ENCODE peak calls at places on chromosomes 5 and 9, in seven cellular contexts. A is Caki2; O is stimulated activated CD8-positive, alpha-beta memory T cell treated with anti-CD3 and anti-CD28 coated beads, Interleukin-2, amount 100 ng/mL, for 48 hours; W is G401; P is GM03348; Q is NK-92 treated with Interleukin-12 subunit alpha and Interleukin-12 subunit beta, amount 100 ng/mL, for 24 hours; F is NCI-H1694. K is an unnamed sample.

GRCh38 chr9:122940603-122941559 is at the start of gene RABGAP1:
- DNase-seq in A (peak; percentile 94), O (peak; percentile 98), Q (peak; percentile 96), W (peak; percentile 99), F (peak; percentile 95), P (peak; percentile 98), K (peak; percentile 98)

GRCh38 chr5:1662559-1663043 is 137.0 kb downstream of the MRPL36 start:
- DNase-seq in P (no peak), W (no peak), F (no peak), Q (no peak), O (no peak), A (no peak), K (no peak)

GRCh38 chr5:135211083-135211790 is 177.2 kb upstream of the PITX1 start:
- DNase-seq in P (no peak), O (no peak), W (no peak), Q (no peak), F (peak; percentile 41), A (no peak), K (no peak)

GRCh38 chr5:98365126-98365525 is 408.3 kb upstream of the RGMB start:
- DNase-seq in A (no peak), W (no peak), O (no peak), F (no peak), Q (no peak), P (no peak), K (no peak)

GRCh38 chr5:14676320-14676719 is 11.8 kb downstream of the OTULIN start:
- DNase-seq in F (no peak), P (no peak), A (peak; percentile 46), W (no peak), O (no peak), Q (no peak), K (peak; percentile 85)

GRCh38 chr5:7742241-7742656 is 108.7 kb downstream of the CFAP90 start:
- DNase-seq in A (no peak), W (no peak), P (no peak), F (no peak), Q (no peak), O (no peak), K (no peak)

GRCh38 chr5:124262443-124262842 is 484.0 kb downstream of the ZNF608 start:
- DNase-seq in P (no peak), W (peak; percentile 3), Q (no peak), F (no peak), A (no peak), O (no peak), K (no peak)

GRCh38 chr9:91944711-91945110 is 5.3 kb downstream of the ROR2 start:
- DNase-seq in O (no peak), A (no peak), P (no peak), W (no peak), Q (no peak), F (no peak), K (no peak)

GRCh38 chr5:67672633-67673032 is 476.0 kb upstream of the CD180 start:
- DNase-seq in A (no peak), O (no peak), W (no peak), P (peak; percentile 14), F (no peak), Q (no peak), K (no peak)

GRCh38 chr5:172370648-172371248 is 83.6 kb downstream of the SH3PXD2B start:
- DNase-seq in Q (peak; percentile 28), O (no peak), F (peak; percentile 22), W (peak; percentile 11), A (no peak), P (no peak), K (peak; percentile 61)

GRCh38 chr5:89972901-89973300 is 436.7 kb downstream of the CETN3 start:
- DNase-seq in A (no peak), F (no peak), Q (no peak), O (no peak), P (no peak), W (no peak), K (no peak)

GRCh38 chr5:172078027-172078426 is 71.6 kb upstream of the FBXW11 start:
- DNase-seq in F (no peak), O (no peak), A (no peak), Q (no peak), W (peak; percentile 92), P (no peak), K (no peak)

GRCh38 chr5:5480481-5481111 is 58.1 kb downstream of the ICE1 start:
- DNase-seq in W (no peak), Q (no peak), O (no peak), F (no peak), A (no peak), P (no peak), K (no peak)

GRCh38 chr9:69027355-69028097 is 8.0 kb upstream of the FXN start:
- DNase-seq in P (peak; percentile 65), O (no peak), A (no peak), F (peak; percentile 40), W (peak; percentile 87), Q (no peak), K (peak; percentile 54)

GRCh38 chr9:95460627-95461164 is 56.1 kb downstream of the PTCH1 start:
- DNase-seq in O (no peak), F (no peak), A (no peak), P (no peak), Q (no peak), W (no peak), K (no peak)

GRCh38 chr5:134648425-134649162 is at the start of gene SEC24A:
- DNase-seq in O (peak; percentile 90), W (peak; percentile 83), F (peak; percentile 41), A (peak; percentile 91), P (peak; percentile 95), Q (peak; percentile 94), K (peak; percentile 93)

GRCh38 chr5:149320791-149321330 is 24.4 kb upstream of the GRPEL2 start:
- DNase-seq in Q (no peak), F (peak; percentile 87), W (peak; percentile 80), A (peak; percentile 97), P (peak; percentile 92), O (no peak), K (no peak)

GRCh38 chr9:117744856-117745389 is 40.7 kb downstream of the TLR4 start:
- DNase-seq in F (no peak), Q (no peak), A (no peak), W (peak; percentile 20), O (no peak), P (peak; percentile 55), K (peak; percentile 32)

GRCh38 chr5:148176480-148176879 is 8.1 kb downstream of the SPINK14 start:
- DNase-seq in F (no peak), W (no peak), Q (no peak), P (no peak), A (no peak), O (no peak), K (no peak)

GRCh38 chr9:13845460-13845859 is 468.5 kb downstream of the NFIB start:
- DNase-seq in Q (no peak), O (no peak), W (no peak), P (peak; percentile 16), A (no peak), F (no peak), K (no peak)

GRCh38 chr5:95379133-95379532 is 12.0 kb upstream of the FAM81B start:
- DNase-seq in F (no peak), P (no peak), Q (no peak), A (no peak), W (no peak), O (no peak), K (no peak)

GRCh38 chr5:83947763-83948162 is 227.1 kb upstream of the HAPLN1 start:
- DNase-seq in F (no peak), A (no peak), W (no peak), O (no peak), Q (no peak), P (no peak), K (no peak)

GRCh38 chr9:69857131-69857530 is 36.5 kb downstream of the CFAP95 start:
- DNase-seq in A (no peak), W (no peak), O (no peak), P (peak; percentile 71), Q (no peak), F (no peak), K (no peak)

GRCh38 chr9:97852001-97852398 is 1.0 kb upstream of the FOXE1 start:
- DNase-seq in A (no peak), F (no peak), P (no peak), Q (no peak), W (no peak), O (no peak), K (no peak)

GRCh38 chr9:75088646-75089368 is 493 bp downstream of the OSTF1 start:
- DNase-seq in Q (peak; percentile 66), W (peak; percentile 53), F (no peak), A (peak; percentile 11), P (peak; percentile 74), O (peak; percentile 27), K (peak; percentile 78)

GRCh38 chr5:43369651-43370050 is 42.5 kb downstream of the CCL28 start:
- DNase-seq in F (no peak), P (no peak), O (no peak), A (no peak), Q (no peak), W (no peak), K (no peak)

GRCh38 chr5:157612071-157612476 is 36.5 kb upstream of the ADAM19 start:
- DNase-seq in F (no peak), A (no peak), Q (no peak), P (no peak), W (no peak), O (no peak), K (no peak)

GRCh38 chr5:57939335-57939734 is 456.7 kb upstream of the ACTBL2 start:
- DNase-seq in W (no peak), P (no peak), Q (no peak), O (no peak), A (no peak), F (no peak), K (no peak)

GRCh38 chr5:140361901-140362300 is 1.9 kb downstream of the SLC4A9 start:
- DNase-seq in W (no peak), F (no peak), A (no peak), P (no peak), O (no peak), Q (no peak), K (no peak)